ENCODE peak calls at places on chromosomes 2 and 18, in eight cellular contexts. P is mammary epithelial cell; M is cortex of kidney; I is EL; O is activated naive CD8-positive, alpha-beta T cell treated with anti-CD3 and anti-CD28 coated beads, Interleukin-2, amount 10 ng/mL, durations not matched to agents 7 days and 5 days; S is central memory CD4-positive, alpha-beta T cell; H is iPS DF 19.7; N is thoracic aorta. B is an unnamed sample.

GRCh38 chr18:34801769-34802168 is 91.7 kb downstream of the DTNA start:
- DNase-seq in M (no peak), H (no peak), I (peak; percentile 18), N (no peak), S (no peak), P (peak; percentile 71), O (no peak), B (no peak)

GRCh38 chr2:7071137-7071536 is 153.9 kb downstream of the RNF144A start:
- DNase-seq in O (no peak), P (no peak), I (no peak), N (no peak), H (no peak), M (no peak), S (no peak), B (no peak)

GRCh38 chr2:233453111-233453915 is 99.0 kb downstream of the DGKD start:
- DNase-seq in O (peak; percentile 6), H (no peak), P (no peak), I (no peak), N (no peak), S (no peak), M (no peak), B (no peak)

GRCh38 chr2:148173168-148173567 is 152.3 kb downstream of the MBD5 start:
- DNase-seq in H (no peak), O (no peak), P (no peak), N (no peak), I (no peak), S (no peak), M (no peak), B (no peak)

GRCh38 chr2:191892391-191892790 is 45.5 kb upstream of the CAVIN2 start:
- DNase-seq in S (no peak), P (peak; percentile 77), N (no peak), I (peak; percentile 86), H (no peak), M (no peak), O (no peak), B (no peak)

GRCh38 chr2:104766683-104767082 is 87.2 kb upstream of the POU3F3 start:
- DNase-seq in N (no peak), I (no peak), O (no peak), M (no peak), S (no peak), H (peak; percentile 30), P (no peak), B (no peak)

GRCh38 chr2:205858781-205859478 is 176.6 kb downstream of the NRP2 start:
- DNase-seq in O (no peak), N (no peak), H (no peak), P (no peak), M (no peak), I (peak; percentile 50), S (no peak), B (no peak)

GRCh38 chr2:99949530-99949929 is 192.9 kb downstream of the AFF3 start:
- DNase-seq in O (no peak), I (no peak), M (no peak), S (no peak), N (no peak), P (no peak), H (no peak), B (no peak)

GRCh38 chr2:54122171-54122935 is 6.9 kb downstream of the ACYP2 start:
- DNase-seq in N (no peak), O (no peak), H (no peak), S (no peak), I (no peak), M (no peak), P (no peak), B (no peak)

GRCh38 chr2:205270689-205271088 is 411.6 kb upstream of the NRP2 start:
- DNase-seq in S (no peak), I (no peak), N (no peak), P (peak; percentile 1), O (no peak), M (no peak), H (no peak), B (no peak)

GRCh38 chr2:223642496-223642895 is 40.3 kb upstream of the SCG2 start:
- DNase-seq in M (no peak), S (no peak), I (no peak), P (no peak), O (no peak), H (no peak), N (no peak), B (no peak)

GRCh38 chr2:182330451-182331325 is 96.1 kb downstream of the PDE1A start:
- DNase-seq in N (no peak), S (no peak), P (no peak), M (no peak), H (no peak), O (no peak), I (peak; percentile 2), B (no peak)

GRCh38 chr2:172207916-172208315 is 105.2 kb upstream of the DLX2 start:
- DNase-seq in O (no peak), I (peak; percentile 30), H (no peak), S (no peak), P (no peak), M (no peak), N (no peak), B (no peak)

GRCh38 chr18:11203998-11204397 is 54.6 kb upstream of the PIEZO2 start:
- DNase-seq in N (no peak), O (no peak), I (no peak), H (no peak), S (no peak), P (no peak), M (no peak), B (no peak)

GRCh38 chr2:44902178-44902577 is 39.3 kb upstream of the SIX3 start:
- DNase-seq in P (no peak), S (no peak), I (no peak), N (no peak), H (no peak), O (no peak), M (no peak), B (no peak)

GRCh38 chr2:239691720-239692119 is 290.9 kb upstream of the HDAC4 start:
- DNase-seq in I (no peak), P (no peak), N (no peak), O (no peak), S (no peak), H (no peak), M (no peak), B (no peak)

GRCh38 chr2:238352361-238352760 is 32.0 kb downstream of the TRAF3IP1 start:
- DNase-seq in N (no peak), M (no peak), S (no peak), I (no peak), H (no peak), P (no peak), O (no peak), B (no peak)

GRCh38 chr2:183284606-183285005 is 160.4 kb downstream of the NUP35 start:
- DNase-seq in S (no peak), O (no peak), M (no peak), P (peak; percentile 97), N (no peak), H (no peak), I (peak; percentile 95), B (no peak)

GRCh38 chr2:61626827-61627226 is 88.7 kb upstream of the XPO1 start:
- DNase-seq in O (no peak), H (no peak), S (no peak), N (no peak), M (no peak), I (no peak), P (no peak), B (no peak)

GRCh38 chr2:152359573-152360363 is 24.8 kb downstream of the FMNL2 start:
- DNase-seq in H (no peak), I (no peak), O (no peak), M (no peak), N (no peak), P (no peak), S (no peak), B (no peak)

GRCh38 chr2:230687498-230687897 is 25.1 kb upstream of the CAB39 start:
- DNase-seq in P (peak; percentile 68), O (no peak), S (no peak), N (no peak), M (no peak), H (no peak), I (peak; percentile 69), B (no peak)

GRCh38 chr2:241161646-241162281 is 11.5 kb downstream of the PPP1R7 start:
- DNase-seq in I (peak; percentile 82), P (peak; percentile 11), H (no peak), N (peak; percentile 36), M (no peak), S (no peak), O (no peak), B (no peak)

GRCh38 chr2:85593023-85593422 is 2.5 kb upstream of the RNF181 start:
- DNase-seq in N (no peak), O (no peak), S (no peak), I (no peak), M (no peak), P (no peak), H (no peak), B (no peak)

GRCh38 chr2:226130192-226130591 is 669.4 kb downstream of the IRS1 start:
- DNase-seq in N (no peak), P (no peak), O (no peak), S (no peak), M (no peak), H (no peak), I (no peak), B (no peak)

GRCh38 chr2:14387332-14387731 is 245.2 kb upstream of the LRATD1 start:
- DNase-seq in H (no peak), S (no peak), I (no peak), M (no peak), P (no peak), N (no peak), O (no peak), B (no peak)

GRCh38 chr2:39153312-39153711 is 32.5 kb upstream of the SOS1 start:
- DNase-seq in I (no peak), N (no peak), M (no peak), S (no peak), P (peak; percentile 9), H (no peak), O (no peak), B (no peak)

GRCh38 chr2:136213836-136214235 is 95.9 kb upstream of the CXCR4 start:
- DNase-seq in S (no peak), M (no peak), P (no peak), O (no peak), H (no peak), I (no peak), N (no peak), B (no peak)

GRCh38 chr18:5627756-5628511 is 84.1 kb upstream of the EPB41L3 start:
- DNase-seq in M (no peak), H (no peak), P (no peak), S (no peak), N (no peak), O (no peak), I (no peak), B (no peak)

GRCh38 chr2:239263231-239263936 is 137.4 kb downstream of the HDAC4 start:
- DNase-seq in P (no peak), S (no peak), N (no peak), I (no peak), H (no peak), O (no peak), M (no peak), B (no peak)

GRCh38 chr2:26581991-26582842 is 58.9 kb downstream of the CIB4 start:
- DNase-seq in N (no peak), I (no peak), H (no peak), S (no peak), P (no peak), M (no peak), O (no peak), B (no peak)

GRCh38 chr2:202990501-202990900 is 24.2 kb upstream of the NBEAL1 start:
- DNase-seq in H (no peak), S (no peak), M (no peak), I (no peak), N (no peak), O (no peak), P (no peak), B (no peak)

GRCh38 chr18:11654736-11655604 is 34.1 kb upstream of the GNAL start:
- DNase-seq in M (no peak), I (peak; percentile 28), S (no peak), H (no peak), O (peak; percentile 62), P (peak; percentile 54), N (no peak), B (no peak)

GRCh38 chr2:10187661-10188060 is 65.1 kb downstream of the RRM2 start:
- DNase-seq in N (no peak), S (no peak), H (no peak), M (no peak), P (no peak), I (no peak), O (no peak), B (no peak)

GRCh38 chr2:29753676-29754444 is 167.5 kb downstream of the ALK start:
- DNase-seq in O (no peak), N (no peak), P (no peak), H (no peak), M (no peak), S (no peak), I (peak; percentile 29), B (no peak)

B was measured in naive thymus-derived CD4-positive, alpha-beta T cell.